ENCODE peak calls at places on chromosomes 1 and 21, in five cellular contexts. One of them, this sample, is unnamed.

GRCh38 chr1:153565529-153566374 is at the start of gene S100A2:
- DNase-seq in transverse colon: peak; percentile 55
- DNase-seq in HCT116: peak; percentile 92
- DNase-seq in Panc1: peak; percentile 85
- DNase-seq in SK-N-SH: no peak
- DNase-seq in this sample: peak; percentile 52

GRCh38 chr1:174413632-174414031 is 34.1 kb upstream of the GPR52 start:
- DNase-seq in transverse colon: no peak
- DNase-seq in HCT116: no peak
- DNase-seq in Panc1: no peak
- DNase-seq in SK-N-SH: no peak
- DNase-seq in this sample: no peak

GRCh38 chr1:59544615-59545014 is 247.7 kb downstream of the FGGY start:
- DNase-seq in transverse colon: no peak
- DNase-seq in HCT116: no peak
- DNase-seq in Panc1: no peak
- DNase-seq in SK-N-SH: no peak
- DNase-seq in this sample: no peak

GRCh38 chr1:52919051-52919719 is 2.4 kb downstream of the ECHDC2 start:
- DNase-seq in transverse colon: no peak
- DNase-seq in HCT116: no peak
- DNase-seq in Panc1: no peak
- DNase-seq in SK-N-SH: no peak
- DNase-seq in this sample: no peak

GRCh38 chr21:45032977-45033705 is 41.2 kb upstream of the ADARB1 start:
- DNase-seq in transverse colon: no peak
- DNase-seq in HCT116: no peak
- DNase-seq in Panc1: no peak
- DNase-seq in SK-N-SH: no peak
- DNase-seq in this sample: no peak

GRCh38 chr1:211654838-211655787 is 20.3 kb downstream of the NEK2 start:
- DNase-seq in transverse colon: peak; percentile 90
- DNase-seq in HCT116: peak; percentile 67
- DNase-seq in Panc1: no peak
- DNase-seq in SK-N-SH: peak; percentile 83
- DNase-seq in this sample: no peak

GRCh38 chr1:154148787-154149186 is 6.1 kb downstream of the NUP210L start:
- DNase-seq in transverse colon: no peak
- DNase-seq in HCT116: no peak
- DNase-seq in Panc1: no peak
- DNase-seq in SK-N-SH: no peak
- DNase-seq in this sample: no peak

GRCh38 chr1:5342830-5343229 is 649.4 kb downstream of the NPHP4 start:
- DNase-seq in transverse colon: no peak
- DNase-seq in HCT116: no peak
- DNase-seq in Panc1: no peak
- DNase-seq in SK-N-SH: no peak
- DNase-seq in this sample: no peak

GRCh38 chr21:27406297-27407009 is 439.6 kb upstream of the ADAMTS5 start:
- DNase-seq in transverse colon: no peak
- DNase-seq in HCT116: no peak
- DNase-seq in Panc1: no peak
- DNase-seq in SK-N-SH: peak; percentile 18
- DNase-seq in this sample: no peak

GRCh38 chr21:43609501-43610340 is 49.6 kb downstream of the HSF2BP start:
- DNase-seq in transverse colon: peak; percentile 71
- DNase-seq in HCT116: no peak
- DNase-seq in Panc1: no peak
- DNase-seq in SK-N-SH: peak; percentile 76
- DNase-seq in this sample: no peak

GRCh38 chr1:42211224-42211623 is 46.7 kb upstream of the GUCA2A start:
- DNase-seq in transverse colon: no peak
- DNase-seq in HCT116: no peak
- DNase-seq in Panc1: no peak
- DNase-seq in SK-N-SH: no peak
- DNase-seq in this sample: no peak

GRCh38 chr1:228037401-228038386 is 30.9 kb downstream of the WNT3A start:
- DNase-seq in transverse colon: no peak
- DNase-seq in HCT116: no peak
- DNase-seq in Panc1: no peak
- DNase-seq in SK-N-SH: no peak
- DNase-seq in this sample: peak; percentile 64

GRCh38 chr1:243393093-243393492 is 137.3 kb downstream of the SDCCAG8 start:
- DNase-seq in transverse colon: no peak
- DNase-seq in HCT116: no peak
- DNase-seq in Panc1: no peak
- DNase-seq in SK-N-SH: peak; percentile 4
- DNase-seq in this sample: no peak

GRCh38 chr1:22850681-22851080 is 122.0 kb downstream of the LACTBL1 start:
- DNase-seq in transverse colon: peak; percentile 39
- DNase-seq in HCT116: no peak
- DNase-seq in Panc1: no peak
- DNase-seq in SK-N-SH: peak; percentile 67
- DNase-seq in this sample: no peak

GRCh38 chr21:38839683-38840286 is 34.1 kb downstream of the ETS2 start:
- DNase-seq in transverse colon: no peak
- DNase-seq in HCT116: peak; percentile 21
- DNase-seq in Panc1: no peak
- DNase-seq in SK-N-SH: no peak
- DNase-seq in this sample: no peak

GRCh38 chr1:72197786-72198185 is 84.6 kb downstream of the NEGR1 start:
- DNase-seq in transverse colon: no peak
- DNase-seq in HCT116: no peak
- DNase-seq in Panc1: no peak
- DNase-seq in SK-N-SH: no peak
- DNase-seq in this sample: no peak

GRCh38 chr1:154846921-154847442 is 23.1 kb downstream of the KCNN3 start:
- DNase-seq in transverse colon: no peak
- DNase-seq in HCT116: no peak
- DNase-seq in Panc1: no peak
- DNase-seq in SK-N-SH: no peak
- DNase-seq in this sample: no peak

GRCh38 chr1:230459463-230459862 is 33.3 kb upstream of the PGBD5 start:
- DNase-seq in transverse colon: peak; percentile 9
- DNase-seq in HCT116: no peak
- DNase-seq in Panc1: no peak
- DNase-seq in SK-N-SH: no peak
- DNase-seq in this sample: no peak

GRCh38 chr1:190453550-190453949 is 24.1 kb downstream of the BRINP3 start:
- DNase-seq in transverse colon: no peak
- DNase-seq in HCT116: no peak
- DNase-seq in Panc1: no peak
- DNase-seq in SK-N-SH: no peak
- DNase-seq in this sample: no peak

GRCh38 chr1:167683641-167684502 is 37.9 kb upstream of the MPZL1 start:
- DNase-seq in transverse colon: no peak
- DNase-seq in HCT116: no peak
- DNase-seq in Panc1: no peak
- DNase-seq in SK-N-SH: peak; percentile 54
- DNase-seq in this sample: no peak

GRCh38 chr1:53049574-53049967 is 12.4 kb upstream of the PODN start:
- DNase-seq in transverse colon: no peak
- DNase-seq in HCT116: no peak
- DNase-seq in Panc1: no peak
- DNase-seq in SK-N-SH: no peak
- DNase-seq in this sample: no peak

GRCh38 chr1:90721210-90722194 is 4.4 kb upstream of the BARHL2 start:
- DNase-seq in transverse colon: peak; percentile 58
- DNase-seq in HCT116: peak; percentile 52
- DNase-seq in Panc1: peak; percentile 50
- DNase-seq in SK-N-SH: peak; percentile 81
- DNase-seq in this sample: no peak

GRCh38 chr1:67214420-67215174 is 48.3 kb downstream of the IL23R start:
- DNase-seq in transverse colon: peak; percentile 29
- DNase-seq in HCT116: peak; percentile 19
- DNase-seq in Panc1: no peak
- DNase-seq in SK-N-SH: no peak
- DNase-seq in this sample: no peak

GRCh38 chr1:203289281-203289981 is 15.9 kb upstream of the BTG2 start:
- DNase-seq in transverse colon: peak; percentile 77
- DNase-seq in HCT116: no peak
- DNase-seq in Panc1: no peak
- DNase-seq in SK-N-SH: no peak
- DNase-seq in this sample: peak; percentile 72

GRCh38 chr1:204127597-204128242 is 24.1 kb downstream of the ETNK2 start:
- DNase-seq in transverse colon: peak; percentile 69
- DNase-seq in HCT116: peak; percentile 62
- DNase-seq in Panc1: peak; percentile 54
- DNase-seq in SK-N-SH: peak; percentile 88
- DNase-seq in this sample: no peak

GRCh38 chr1:78483903-78484302 is 6.9 kb upstream of the PTGFR start:
- DNase-seq in transverse colon: no peak
- DNase-seq in HCT116: no peak
- DNase-seq in Panc1: no peak
- DNase-seq in SK-N-SH: no peak
- DNase-seq in this sample: no peak

GRCh38 chr21:40768056-40768455 is 78.9 kb downstream of the DSCAM start:
- DNase-seq in transverse colon: no peak
- DNase-seq in HCT116: no peak
- DNase-seq in Panc1: no peak
- DNase-seq in SK-N-SH: no peak
- DNase-seq in this sample: no peak
- TF ChIP-seq POLR2AphosphoS5 in transverse colon: no peak
- TF ChIP-seq POLR2AphosphoS5 in HCT116: no peak
- TF ChIP-seq POLR2AphosphoS5 in Panc1: no peak
- TF ChIP-seq POLR2AphosphoS5 in SK-N-SH: no peak
- TF ChIP-seq POLR2AphosphoS5 in this sample: no peak

GRCh38 chr1:1554550-1554925 is 14.1 kb upstream of the TMEM240 start:
- DNase-seq in transverse colon: no peak
- DNase-seq in HCT116: no peak
- DNase-seq in Panc1: no peak
- DNase-seq in SK-N-SH: no peak
- DNase-seq in this sample: no peak
- TF ChIP-seq POLR2AphosphoS5 in transverse colon: no peak
- TF ChIP-seq POLR2AphosphoS5 in HCT116: no peak
- TF ChIP-seq POLR2AphosphoS5 in Panc1: peak; percentile 41
- TF ChIP-seq POLR2AphosphoS5 in SK-N-SH: no peak
- TF ChIP-seq POLR2AphosphoS5 in this sample: no peak

DNA sequence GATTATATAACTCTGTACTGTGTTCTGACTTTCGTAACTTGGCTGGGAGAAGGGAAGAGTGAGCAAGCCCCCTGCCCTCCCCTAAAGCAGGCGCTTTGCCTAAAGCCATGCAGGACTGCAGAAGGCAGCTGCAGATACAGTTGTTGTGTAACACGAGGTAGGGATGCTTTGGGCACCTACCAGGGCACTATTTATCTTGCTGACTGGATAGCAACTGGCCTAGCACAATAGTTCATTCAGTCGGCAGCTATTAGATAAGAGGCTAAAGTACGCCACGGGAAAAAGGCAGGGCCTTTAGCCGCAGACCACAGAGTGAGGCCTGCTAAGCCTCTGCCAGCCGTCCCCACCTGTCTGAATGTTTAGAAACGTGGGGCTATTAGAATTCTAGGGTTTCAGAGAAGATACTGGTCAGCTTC is 80.9 kb downstream of the TTC3 start:
- DNase-seq in transverse colon: peak; percentile 58
- DNase-seq in HCT116: no peak
- DNase-seq in Panc1: no peak
- DNase-seq in SK-N-SH: no peak
- DNase-seq in this sample: no peak
- TF ChIP-seq POLR2AphosphoS5 in transverse colon: peak; percentile 36
- TF ChIP-seq POLR2AphosphoS5 in HCT116: no peak
- TF ChIP-seq POLR2AphosphoS5 in Panc1: no peak
- TF ChIP-seq POLR2AphosphoS5 in SK-N-SH: no peak
- TF ChIP-seq POLR2AphosphoS5 in this sample: no peak

DNA sequence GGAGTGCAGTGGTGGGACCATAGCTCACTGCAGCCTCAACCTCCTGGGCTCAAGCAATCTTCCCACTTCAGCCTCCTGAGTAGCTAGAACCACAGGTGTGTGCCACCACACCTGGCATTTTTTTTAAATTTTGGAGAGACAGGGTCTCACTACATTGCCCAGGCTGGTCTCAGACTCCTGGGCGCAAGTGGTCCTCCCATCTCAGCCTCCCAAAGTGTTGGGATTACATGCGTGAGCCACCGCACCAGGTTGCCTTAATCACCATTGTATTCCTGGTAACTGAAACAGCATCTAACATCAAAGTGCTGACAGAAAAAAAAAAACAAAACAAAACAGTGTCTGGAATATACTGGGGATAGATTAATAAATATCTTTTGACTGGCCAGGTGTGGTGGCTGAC is 18.2 kb downstream of the RPL5 start:
- DNase-seq in transverse colon: no peak
- DNase-seq in HCT116: no peak
- DNase-seq in Panc1: no peak
- DNase-seq in SK-N-SH: no peak
- DNase-seq in this sample: no peak
- TF ChIP-seq POLR2AphosphoS5 in transverse colon: no peak
- TF ChIP-seq POLR2AphosphoS5 in HCT116: no peak
- TF ChIP-seq POLR2AphosphoS5 in Panc1: no peak
- TF ChIP-seq POLR2AphosphoS5 in SK-N-SH: no peak
- TF ChIP-seq POLR2AphosphoS5 in this sample: no peak